ENCODE peak calls at places on chromosomes 3 and 15, in eight cellular contexts. W, O, D, F, C, Q, R and A are unnamed samples.

GRCh38 chr3:7382293-7383033 is 521.5 kb downstream of the GRM7 start:
- DNase-seq in W (no peak), O (no peak), D (no peak), F (no peak), C (no peak), Q (no peak), R (no peak), A (no peak)

GRCh38 chr3:21449738-21450137 is 301.3 kb downstream of the ZNF385D start:
- DNase-seq in W (no peak), O (peak; percentile 68), D (no peak), F (no peak), C (no peak), Q (no peak), R (no peak), A (no peak)

GRCh38 chr3:33278106-33278672 is 947 bp downstream of the FBXL2 start:
- DNase-seq in W (peak; percentile 20), O (no peak), D (no peak), F (no peak), C (no peak), Q (no peak), R (peak; percentile 18), A (peak; percentile 20)

GRCh38 chr15:55796321-55796965 is 53.5 kb upstream of the PRTG start:
- DNase-seq in W (peak; percentile 51), O (no peak), D (no peak), F (no peak), C (no peak), Q (no peak), R (no peak), A (no peak)

GRCh38 chr15:76006136-76006778 is 6.0 kb downstream of the NRG4 start:
- DNase-seq in W (peak; percentile 10), O (no peak), D (no peak), F (no peak), C (no peak), Q (no peak), R (no peak), A (no peak)

GRCh38 chr3:151276038-151277027 is 2.0 kb downstream of the P2RY14 start:
- DNase-seq in W (no peak), O (no peak), D (no peak), F (no peak), C (peak; percentile 51), Q (no peak), R (no peak), A (no peak)

GRCh38 chr15:85752591-85752990 is 42.1 kb downstream of the KLHL25 start:
- DNase-seq in W (peak; percentile 22), O (peak; percentile 72), D (no peak), F (no peak), C (no peak), Q (peak; percentile 78), R (no peak), A (no peak)

GRCh38 chr3:73216310-73216709 is 154.9 kb downstream of the EBLN2 start:
- DNase-seq in W (no peak), O (no peak), D (no peak), F (no peak), C (no peak), Q (no peak), R (no peak), A (no peak)

GRCh38 chr15:30885814-30886213 is 17.9 kb upstream of the FAN1 start:
- DNase-seq in W (peak; percentile 48), O (peak; percentile 47), D (no peak), F (no peak), C (no peak), Q (no peak), R (no peak), A (no peak)

GRCh38 chr3:152392474-152392873 is 123.7 kb downstream of the MBNL1 start:
- DNase-seq in W (no peak), O (no peak), D (no peak), F (no peak), C (no peak), Q (no peak), R (no peak), A (no peak)

GRCh38 chr3:46971151-46971550 is 5.4 kb downstream of the CCDC12 start:
- DNase-seq in W (no peak), O (no peak), D (no peak), F (no peak), C (peak; percentile 5), Q (no peak), R (no peak), A (no peak)

GRCh38 chr3:177306252-177306651 is 109.0 kb upstream of the TBL1XR1 start:
- DNase-seq in W (peak; percentile 89), O (no peak), D (no peak), F (no peak), C (no peak), Q (no peak), R (no peak), A (no peak)

GRCh38 chr15:90232196-90232595 is 1.5 kb downstream of the CIB1 start:
- DNase-seq in W (peak; percentile 39), O (no peak), D (no peak), F (no peak), C (no peak), Q (no peak), R (no peak), A (no peak)

GRCh38 chr3:103644450-103644849 is 1209.6 kb downstream of the ZPLD1 start:
- DNase-seq in W (no peak), O (no peak), D (no peak), F (no peak), C (no peak), Q (no peak), R (no peak), A (no peak)

GRCh38 chr3:130748981-130749380 is 2.4 kb upstream of the PIK3R4 start:
- DNase-seq in W (no peak), O (no peak), D (no peak), F (no peak), C (no peak), Q (no peak), R (no peak), A (no peak)

GRCh38 chr3:120850326-120851295 is 57.4 kb upstream of the STXBP5L start:
- DNase-seq in W (no peak), O (no peak), D (no peak), F (no peak), C (no peak), Q (no peak), R (no peak), A (no peak)

GRCh38 chr15:51935466-51936118 is 36.0 kb downstream of the LEO1 start:
- DNase-seq in W (no peak), O (no peak), D (no peak), F (no peak), C (no peak), Q (no peak), R (no peak), A (no peak)

GRCh38 chr3:125129512-125129962 is 73.7 kb upstream of the HEG1 start:
- DNase-seq in W (peak; percentile 79), O (peak; percentile 74), D (peak; percentile 46), F (no peak), C (no peak), Q (no peak), R (no peak), A (peak; percentile 68)

GRCh38 chr15:52162260-52162659 is 28.9 kb downstream of the GNB5 start:
- DNase-seq in W (no peak), O (no peak), D (no peak), F (no peak), C (no peak), Q (no peak), R (no peak), A (no peak)

GRCh38 chr15:72237286-72238224 is 6.6 kb upstream of the PKM start:
- DNase-seq in W (peak; percentile 94), O (peak; percentile 71), D (peak; percentile 43), F (no peak), C (peak; percentile 32), Q (peak; percentile 58), R (peak; percentile 15), A (no peak)
- H3K4me3 ChIP-seq in W (peak overlapping the region; percentile 51), O (no peak overlapping the region), D (peak overlapping the region; percentile 44), F (no peak overlapping the region), C (no peak overlapping the region), Q (no peak overlapping the region), R (peak overlapping the region; percentile 40), A (no peak overlapping the region)

DNA sequence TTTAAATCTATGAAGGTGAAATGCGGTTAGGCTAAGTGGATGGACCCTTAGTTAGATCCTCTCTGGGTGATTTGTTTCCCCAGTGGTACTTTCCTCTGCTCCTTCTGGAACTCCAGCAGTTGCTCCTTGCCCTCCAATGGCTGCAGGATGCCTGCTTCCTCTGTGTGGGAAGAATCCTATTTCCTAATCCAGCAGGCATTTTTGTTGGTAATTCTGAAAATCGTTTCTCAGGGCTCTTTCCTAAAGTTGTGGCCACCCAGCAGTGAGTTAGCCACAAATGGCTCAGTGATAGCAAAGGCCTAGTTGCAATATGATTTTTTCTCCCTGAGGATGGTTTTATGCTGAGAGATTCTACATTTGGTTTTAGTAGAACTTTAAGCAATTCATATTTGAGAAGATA is 332.3 kb upstream of the C2CD4B start:
- DNase-seq in W (no peak), O (no peak), D (no peak), F (no peak), C (no peak), Q (no peak), R (no peak), A (no peak)
- H3K4me1 ChIP-seq in W (no peaks in the 10 kb centered on the region), O (peaks cover 17% of the 10 kb centered on the region), D (peaks cover 59% of the 10 kb centered on the region), F (peaks cover 23% of the 10 kb centered on the region), C (no peaks in the 10 kb centered on the region), Q (peaks cover 3% of the 10 kb centered on the region), R (peaks cover 11% of the 10 kb centered on the region), A (peaks cover 25% of the 10 kb centered on the region)

GRCh38 chr15:25933456-25934158 is 70.5 kb upstream of the ATP10A start:
- DNase-seq in W (peak; percentile 75), O (peak; percentile 92), D (peak; percentile 21), F (no peak), C (peak; percentile 75), Q (peak; percentile 85), R (peak; percentile 70), A (peak; percentile 85)
- H3K9me3 ChIP-seq in W (no peaks in the 10 kb centered on the region), O (no peaks in the 10 kb centered on the region), D (no peaks in the 10 kb centered on the region), F (no peaks in the 10 kb centered on the region), C (no peaks in the 10 kb centered on the region), Q (no peaks in the 10 kb centered on the region), R (no peaks in the 10 kb centered on the region), A (no peaks in the 10 kb centered on the region)

GRCh38 chr15:74869726-74870407 is 3.3 kb downstream of the SCAMP2 start:
- DNase-seq in W (no peak), O (peak; percentile 88), D (no peak), F (no peak), C (no peak), Q (peak; percentile 74), R (peak; percentile 60), A (no peak)

GRCh38 chr15:74867562-74868458 is 5.4 kb downstream of the SCAMP2 start:
- DNase-seq in W (no peak), O (peak; percentile 64), D (no peak), F (no peak), C (no peak), Q (peak; percentile 72), R (no peak), A (no peak)

GRCh38 chr15:74866090-74866489 is 7.1 kb downstream of the SCAMP2 start:
- DNase-seq in W (peak; percentile 74), O (peak; percentile 25), D (no peak), F (no peak), C (no peak), Q (no peak), R (no peak), A (no peak)

GRCh38 chr15:74870496-74871213 is 2.5 kb downstream of the SCAMP2 start:
- DNase-seq in W (no peak), O (peak; percentile 5), D (no peak), F (no peak), C (no peak), Q (no peak), R (no peak), A (peak; percentile 84)

DNA sequence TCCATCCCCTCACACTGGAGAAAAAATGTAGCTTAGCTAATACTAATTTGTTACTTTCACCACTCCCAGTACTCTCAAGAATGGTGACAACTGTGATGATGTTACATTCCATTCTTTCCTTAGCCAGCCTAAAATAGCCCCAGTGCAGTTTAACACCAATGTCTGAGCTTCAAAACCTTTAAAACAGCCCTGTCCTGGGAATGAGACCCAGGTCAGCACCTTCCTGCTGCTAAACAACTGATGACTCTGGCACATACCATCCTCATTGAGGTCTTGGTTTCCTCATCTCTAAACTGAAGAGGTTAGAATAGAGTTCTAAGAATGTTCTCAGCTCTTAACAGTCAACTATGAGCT is 3.8 kb downstream of the SCAMP2 start:
- DNase-seq in W (no peak), O (peak; percentile 17), D (no peak), F (no peak), C (no peak), Q (no peak), R (no peak), A (no peak)
- H3K4me3 ChIP-seq in W (no peak overlapping the region), O (no peak overlapping the region), D (peak overlapping the region; percentile 26), F (peak overlapping the region; percentile 3), C (no peak overlapping the region), Q (no peak overlapping the region), R (no peak overlapping the region), A (no peak overlapping the region)